ENCODE peak calls at places on chromosomes 2 and 18, in four cellular contexts. D is stimulated activated CD4-positive, alpha-beta T cell treated with anti-CD3 and anti-CD28 coated beads, TNF-alpha, amount 100 ng/mL, for 48 hours; H is occipital lobe; B is NCI-H2029 treated with DMSO at 0.1 percent for 48 hours. P is an unnamed sample.
A peak's percentile ranks its signal among the peaks of the same experiment; 100 is the strongest.

GRCh38 chr2:28423856-28424605 is 31.4 kb downstream of the FOSL2 start:
- DNase-seq in D (no peak), H (no peak), B (peak; percentile 65), P (no peak)

GRCh38 chr18:33711514-33711913 is 133.5 kb downstream of the ASXL3 start:
- DNase-seq in D (no peak), H (no peak), B (no peak), P (peak; percentile 21)

GRCh38 chr2:72965770-72966430 is 48.6 kb downstream of the EMX1 start:
- DNase-seq in D (no peak), H (no peak), B (no peak), P (no peak)

GRCh38 chr2:48448274-48449061 is 81.5 kb upstream of the STON1 start:
- DNase-seq in D (no peak), H (no peak), B (peak; percentile 14), P (no peak)

GRCh38 chr18:11674119-11674518 is 14.9 kb upstream of the GNAL start:
- DNase-seq in D (no peak), H (no peak), B (no peak), P (no peak)

GRCh38 chr2:218022851-218023530 is 20.2 kb upstream of the TNS1 start:
- DNase-seq in D (no peak), H (no peak), B (no peak), P (no peak)

GRCh38 chr2:62687644-62688043 is 17.9 kb upstream of the EHBP1 start:
- DNase-seq in D (no peak), H (no peak), B (no peak), P (no peak)

GRCh38 chr2:170766693-170767092 is 3.5 kb upstream of the ERICH2 start:
- DNase-seq in D (no peak), H (no peak), B (no peak), P (no peak)

GRCh38 chr2:215548714-215549113 is 112.8 kb upstream of the FN1 start:
- DNase-seq in D (no peak), H (no peak), B (no peak), P (no peak)

GRCh38 chr2:98560256-98560771 is 48.0 kb downstream of the COA5 start:
- DNase-seq in D (no peak), H (peak; percentile 75), B (no peak), P (no peak)

GRCh38 chr2:57075226-57075625 is 891.4 kb downstream of the CCDC85A start:
- DNase-seq in D (no peak), H (no peak), B (no peak), P (no peak)

GRCh38 chr2:10658041-10658913 is 31.5 kb downstream of the NOL10 start:
- DNase-seq in D (no peak), H (no peak), B (no peak), P (peak; percentile 51)

GRCh38 chr18:35578481-35578880 is 3.1 kb upstream of the GALNT1 start:
- DNase-seq in D (no peak), H (no peak), B (no peak), P (no peak)

GRCh38 chr2:15912203-15912602 is 28.1 kb upstream of the MYCN start:
- DNase-seq in D (no peak), H (peak; percentile 30), B (no peak), P (no peak)

GRCh38 chr2:85131116-85131515 is 2.1 kb upstream of the TCF7L1 start:
- DNase-seq in D (no peak), H (no peak), B (no peak), P (no peak)

GRCh38 chr2:218028562-218029348 is 26.0 kb upstream of the TNS1 start:
- DNase-seq in D (no peak), H (no peak), B (no peak), P (no peak)

GRCh38 chr2:128322651-128323491 is 4.2 kb upstream of the HS6ST1 start:
- DNase-seq in D (no peak), H (no peak), B (no peak), P (no peak)

GRCh38 chr18:24605454-24605853 is 145.0 kb downstream of the HRH4 start:
- DNase-seq in D (no peak), H (no peak), B (no peak), P (no peak)

GRCh38 chr2:42974303-42974696 is 181.9 kb upstream of the HAAO start:
- DNase-seq in D (no peak), H (no peak), B (no peak), P (no peak)

GRCh38 chr2:71990122-71990521 is 157.5 kb downstream of the CYP26B1 start:
- DNase-seq in D (no peak), H (no peak), B (no peak), P (no peak)

GRCh38 chr2:100882645-100883613 is 63.0 kb downstream of the NPAS2 start:
- DNase-seq in D (no peak), H (no peak), B (no peak), P (no peak)

GRCh38 chr2:40439473-40439872 is 12.4 kb downstream of the SLC8A1 start:
- DNase-seq in D (no peak), H (no peak), B (no peak), P (no peak)

GRCh38 chr2:84906108-84906899 is 848 bp downstream of the TMSB10 start:
- DNase-seq in D (no peak), H (no peak), B (no peak), P (peak; percentile 29)

GRCh38 chr2:53028259-53028658 is 739.3 kb upstream of the CHAC2 start:
- DNase-seq in D (no peak), H (no peak), B (no peak), P (no peak)

GRCh38 chr2:174571669-174572323 is 25.8 kb downstream of the WIPF1 start:
- DNase-seq in D (no peak), H (no peak), B (no peak), P (no peak)

P was measured in D721Med.